ENCODE peak calls at places on chromosomes 6 and 20, in nine cellular contexts. B, C, I, N, T, L, E, H and V are unnamed samples.

GRCh38 chr6:137399949-137400443 is 94.2 kb downstream of the OLIG3 start:
- DNase-seq in B (no peak), C (no peak), I (no peak), N (no peak), T (no peak), L (no peak), E (no peak), H (no peak), V (no peak)

GRCh38 chr6:88965691-88966090 is 2.3 kb upstream of the RNGTT start:
- DNase-seq in B (no peak), C (no peak), I (no peak), N (no peak), T (no peak), L (no peak), E (no peak), H (no peak), V (no peak)

GRCh38 chr6:129370268-129370916 is 339.6 kb downstream of the ARHGAP18 start:
- DNase-seq in B (no peak), C (no peak), I (no peak), N (peak), T (no peak), L (peak), E (peak), H (peak), V (no peak)

GRCh38 chr20:4552075-4552474 is 169.6 kb upstream of the PRND start:
- DNase-seq in B (no peak), C (no peak), I (no peak), N (no peak), T (no peak), L (no peak), E (no peak), H (no peak), V (no peak)

GRCh38 chr6:148608211-148608951 is 138.4 kb upstream of the UST start:
- DNase-seq in B (no peak), C (no peak), I (no peak), N (no peak), T (no peak), L (no peak), E (no peak), H (no peak), V (no peak)

GRCh38 chr6:112218563-112218962 is 35.8 kb downstream of the LAMA4 start:
- DNase-seq in B (peak), C (no peak), I (peak), N (no peak), T (no peak), L (no peak), E (no peak), H (no peak), V (no peak)

GRCh38 chr6:37381579-37381978 is 27.8 kb downstream of the RNF8 start:
- DNase-seq in B (no peak), C (no peak), I (no peak), N (no peak), T (peak), L (peak), E (no peak), H (peak), V (peak)

GRCh38 chr6:136582702-136583471 is 32.7 kb upstream of the MAP7 start:
- DNase-seq in B (no peak), C (peak), I (no peak), N (no peak), T (peak), L (peak), E (no peak), H (no peak), V (peak)

GRCh38 chr6:6409397-6410030 is 89.1 kb upstream of the F13A1 start:
- DNase-seq in B (peak), C (no peak), I (peak), N (no peak), T (no peak), L (no peak), E (no peak), H (no peak), V (no peak)

GRCh38 chr20:21175433-21175832 is 49.6 kb downstream of the KIZ start:
- DNase-seq in B (no peak), C (no peak), I (no peak), N (no peak), T (no peak), L (no peak), E (no peak), H (no peak), V (no peak)

GRCh38 chr6:75023634-75024033 is 182.2 kb downstream of the COL12A1 start:
- DNase-seq in B (no peak), C (no peak), I (no peak), N (no peak), T (no peak), L (no peak), E (no peak), H (no peak), V (no peak)

GRCh38 chr6:159038914-159039884 is 5.6 kb downstream of the TAGAP start:
- DNase-seq in B (no peak), C (no peak), I (no peak), N (no peak), T (no peak), L (no peak), E (no peak), H (no peak), V (peak)

GRCh38 chr20:63588641-63589041 is 14.6 kb upstream of the HELZ2 start:
- DNase-seq in B (no peak), C (no peak), I (peak), N (no peak), T (no peak), L (no peak), E (no peak), H (no peak), V (no peak)

GRCh38 chr6:84791927-84792326 is 27.5 kb upstream of the TBX18 start:
- DNase-seq in B (no peak), C (no peak), I (no peak), N (no peak), T (no peak), L (no peak), E (no peak), H (no peak), V (no peak)

GRCh38 chr6:159052720-159053119 is 7.9 kb upstream of the TAGAP start:
- DNase-seq in B (no peak), C (no peak), I (no peak), N (no peak), T (no peak), L (no peak), E (no peak), H (no peak), V (no peak)

GRCh38 chr20:36407196-36407733 is 101.1 kb downstream of the DLGAP4 start:
- DNase-seq in B (no peak), C (no peak), I (no peak), N (no peak), T (peak), L (no peak), E (no peak), H (no peak), V (no peak)

GRCh38 chr20:59318803-59319202 is 18.4 kb downstream of the EDN3 start:
- DNase-seq in B (no peak), C (no peak), I (no peak), N (no peak), T (no peak), L (no peak), E (no peak), H (no peak), V (no peak)

GRCh38 chr6:140175486-140175885 is 801.0 kb upstream of the CITED2 start:
- DNase-seq in B (no peak), C (no peak), I (no peak), N (no peak), T (no peak), L (no peak), E (no peak), H (no peak), V (no peak)

GRCh38 chr6:28488916-28489365 is 26.7 kb downstream of the GPX6 start:
- DNase-seq in B (no peak), C (peak), I (no peak), N (no peak), T (no peak), L (no peak), E (no peak), H (peak), V (peak)